ENCODE peak calls at places on chromosomes 1 and 21, in six cellular contexts. One of them, this sample, is unnamed.

GRCh38 chr1:154329551-154330131 is 4.3 kb downstream of the ATP8B2 start:
- DNase-seq in heart right ventricle: no peak
- DNase-seq in CD8-positive, alpha-beta T cell: no peak
- DNase-seq in sigmoid colon: no peak
- DNase-seq in testis: peak; percentile 77
- DNase-seq in spleen: no peak
- DNase-seq in this sample: no peak

GRCh38 chr1:3014443-3015268 is 6.6 kb upstream of the ACTRT2 start:
- DNase-seq in spleen: peak; percentile 37
- DNase-seq in testis: no peak
- DNase-seq in heart right ventricle: no peak
- DNase-seq in CD8-positive, alpha-beta T cell: no peak
- DNase-seq in sigmoid colon: peak; percentile 34
- DNase-seq in this sample: no peak

GRCh38 chr1:161200421-161200991 is 1.7 kb upstream of the ADAMTS4 start:
- DNase-seq in heart right ventricle: no peak
- DNase-seq in testis: no peak
- DNase-seq in CD8-positive, alpha-beta T cell: no peak
- DNase-seq in sigmoid colon: no peak
- DNase-seq in spleen: peak; percentile 77
- DNase-seq in this sample: no peak

GRCh38 chr1:89759036-89759435 is 61.8 kb upstream of the LRRC8D start:
- DNase-seq in testis: no peak
- DNase-seq in CD8-positive, alpha-beta T cell: no peak
- DNase-seq in sigmoid colon: no peak
- DNase-seq in heart right ventricle: no peak
- DNase-seq in spleen: no peak
- DNase-seq in this sample: no peak

GRCh38 chr1:18734001-18734400 is 103.4 kb downstream of the PAX7 start:
- DNase-seq in CD8-positive, alpha-beta T cell: no peak
- DNase-seq in testis: no peak
- DNase-seq in sigmoid colon: no peak
- DNase-seq in spleen: peak; percentile 61
- DNase-seq in heart right ventricle: no peak
- DNase-seq in this sample: no peak

GRCh38 chr1:28886731-28887417 is 27.5 kb upstream of the EPB41 start:
- DNase-seq in heart right ventricle: peak; percentile 86
- DNase-seq in testis: peak; percentile 89
- DNase-seq in sigmoid colon: peak; percentile 90
- DNase-seq in spleen: peak; percentile 97
- DNase-seq in CD8-positive, alpha-beta T cell: peak; percentile 87
- DNase-seq in this sample: peak; percentile 38

GRCh38 chr1:24077278-24077978 is 34.5 kb downstream of the MYOM3 start:
- DNase-seq in testis: no peak
- DNase-seq in CD8-positive, alpha-beta T cell: no peak
- DNase-seq in sigmoid colon: no peak
- DNase-seq in spleen: no peak
- DNase-seq in heart right ventricle: peak; percentile 37
- DNase-seq in this sample: no peak

GRCh38 chr1:83055391-83056170 is 943.4 kb downstream of the TTLL7 start:
- DNase-seq in CD8-positive, alpha-beta T cell: no peak
- DNase-seq in spleen: no peak
- DNase-seq in sigmoid colon: no peak
- DNase-seq in testis: no peak
- DNase-seq in heart right ventricle: no peak
- DNase-seq in this sample: no peak

GRCh38 chr1:31848381-31848897 is 32.6 kb upstream of the SPOCD1 start:
- DNase-seq in testis: no peak
- DNase-seq in spleen: peak; percentile 82
- DNase-seq in sigmoid colon: peak; percentile 26
- DNase-seq in heart right ventricle: no peak
- DNase-seq in CD8-positive, alpha-beta T cell: peak; percentile 44
- DNase-seq in this sample: no peak

GRCh38 chr1:33342041-33342723 is 21.3 kb upstream of the A3GALT2 start:
- DNase-seq in spleen: no peak
- DNase-seq in sigmoid colon: peak; percentile 93
- DNase-seq in heart right ventricle: peak; percentile 58
- DNase-seq in testis: peak; percentile 56
- DNase-seq in CD8-positive, alpha-beta T cell: no peak
- DNase-seq in this sample: no peak

GRCh38 chr1:154427173-154428139 is 22.3 kb downstream of the IL6R start:
- DNase-seq in heart right ventricle: peak; percentile 73
- DNase-seq in CD8-positive, alpha-beta T cell: no peak
- DNase-seq in testis: peak; percentile 89
- DNase-seq in spleen: no peak
- DNase-seq in sigmoid colon: peak; percentile 95
- DNase-seq in this sample: no peak

GRCh38 chr1:1889847-1890505 is 911 bp downstream of the GNB1 start:
- DNase-seq in sigmoid colon: no peak
- DNase-seq in CD8-positive, alpha-beta T cell: peak; percentile 34
- DNase-seq in testis: peak; percentile 48
- DNase-seq in heart right ventricle: peak; percentile 70
- DNase-seq in spleen: peak; percentile 95
- DNase-seq in this sample: no peak

GRCh38 chr1:227901906-227902640 is 45.7 kb downstream of the WNT9A start:
- DNase-seq in testis: no peak
- DNase-seq in CD8-positive, alpha-beta T cell: no peak
- DNase-seq in heart right ventricle: peak; percentile 5
- DNase-seq in spleen: peak; percentile 69
- DNase-seq in sigmoid colon: peak; percentile 45
- DNase-seq in this sample: no peak

GRCh38 chr1:59631561-59631960 is 183.2 kb upstream of the HOOK1 start:
- DNase-seq in CD8-positive, alpha-beta T cell: no peak
- DNase-seq in sigmoid colon: no peak
- DNase-seq in testis: no peak
- DNase-seq in heart right ventricle: no peak
- DNase-seq in spleen: no peak
- DNase-seq in this sample: no peak

GRCh38 chr1:205240118-205240517 is 12.4 kb downstream of the TMCC2 start:
- DNase-seq in spleen: no peak
- DNase-seq in CD8-positive, alpha-beta T cell: no peak
- DNase-seq in sigmoid colon: no peak
- DNase-seq in testis: no peak
- DNase-seq in heart right ventricle: no peak
- DNase-seq in this sample: no peak

DNA sequence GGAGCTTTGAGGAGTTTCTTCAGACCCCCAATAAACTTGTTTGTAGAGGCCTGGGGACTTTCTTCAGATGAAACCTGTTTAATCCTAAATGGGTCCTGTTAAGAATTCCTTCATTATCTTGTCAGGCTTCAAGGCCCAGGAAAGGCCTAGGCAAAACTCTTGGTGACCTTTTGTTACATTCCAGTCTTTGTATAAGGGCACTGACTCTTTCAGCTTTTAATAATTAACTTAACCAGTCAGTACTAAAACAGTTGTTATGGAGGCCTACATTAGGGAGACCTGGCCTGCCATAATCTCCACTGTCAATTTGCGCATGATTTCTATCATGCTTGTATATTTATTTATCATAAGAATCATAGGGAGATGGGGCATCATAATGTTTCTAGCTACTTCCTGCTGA is 110.2 kb downstream of the FCRL5 start:
- DNase-seq in CD8-positive, alpha-beta T cell: no peak
- DNase-seq in sigmoid colon: no peak
- DNase-seq in heart right ventricle: no peak
- DNase-seq in testis: no peak
- DNase-seq in spleen: no peak
- DNase-seq in this sample: no peak
- H3K27ac ChIP-seq in CD8-positive, alpha-beta T cell: no peak overlapping the region
- H3K27ac ChIP-seq in sigmoid colon: no peak overlapping the region
- H3K27ac ChIP-seq in heart right ventricle: no peak overlapping the region
- H3K27ac ChIP-seq in testis: no peak overlapping the region
- H3K27ac ChIP-seq in spleen: no peak overlapping the region
- H3K27ac ChIP-seq in this sample: no peak overlapping the region

GRCh38 chr1:163875214-163875926 is 553.6 kb downstream of the NUF2 start:
- DNase-seq in heart right ventricle: peak; percentile 18
- DNase-seq in sigmoid colon: peak; percentile 79
- DNase-seq in CD8-positive, alpha-beta T cell: no peak
- DNase-seq in spleen: no peak
- DNase-seq in testis: no peak
- DNase-seq in this sample: no peak

GRCh38 chr1:163872067-163872466 is 550.3 kb downstream of the NUF2 start:
- DNase-seq in heart right ventricle: no peak
- DNase-seq in testis: no peak
- DNase-seq in CD8-positive, alpha-beta T cell: no peak
- DNase-seq in sigmoid colon: no peak
- DNase-seq in spleen: no peak
- DNase-seq in this sample: no peak

GRCh38 chr1:163876546-163876945 is 554.8 kb downstream of the NUF2 start:
- DNase-seq in heart right ventricle: no peak
- DNase-seq in CD8-positive, alpha-beta T cell: no peak
- DNase-seq in testis: no peak
- DNase-seq in spleen: no peak
- DNase-seq in sigmoid colon: no peak
- DNase-seq in this sample: no peak

GRCh38 chr1:163875927-163876320 is 554.2 kb downstream of the NUF2 start:
- DNase-seq in testis: no peak
- DNase-seq in sigmoid colon: no peak
- DNase-seq in CD8-positive, alpha-beta T cell: no peak
- DNase-seq in heart right ventricle: no peak
- DNase-seq in spleen: no peak
- DNase-seq in this sample: no peak

GRCh38 chr1:163874070-163874469 is 552.3 kb downstream of the NUF2 start:
- DNase-seq in sigmoid colon: no peak
- DNase-seq in testis: no peak
- DNase-seq in CD8-positive, alpha-beta T cell: no peak
- DNase-seq in spleen: no peak
- DNase-seq in heart right ventricle: no peak
- DNase-seq in this sample: no peak
- TF ChIP-seq CTCF in sigmoid colon: no peak
- TF ChIP-seq CTCF in testis: peak; percentile 24
- TF ChIP-seq CTCF in CD8-positive, alpha-beta T cell: no peak
- TF ChIP-seq CTCF in spleen: no peak
- TF ChIP-seq CTCF in heart right ventricle: no peak
- TF ChIP-seq CTCF in this sample: no peak

GRCh38 chr21:16473965-16474364 is 744.2 kb downstream of the USP25 start:
- DNase-seq in spleen: no peak
- DNase-seq in heart right ventricle: no peak
- DNase-seq in testis: peak; percentile 37
- DNase-seq in sigmoid colon: no peak
- DNase-seq in CD8-positive, alpha-beta T cell: no peak
- DNase-seq in this sample: no peak

DNA sequence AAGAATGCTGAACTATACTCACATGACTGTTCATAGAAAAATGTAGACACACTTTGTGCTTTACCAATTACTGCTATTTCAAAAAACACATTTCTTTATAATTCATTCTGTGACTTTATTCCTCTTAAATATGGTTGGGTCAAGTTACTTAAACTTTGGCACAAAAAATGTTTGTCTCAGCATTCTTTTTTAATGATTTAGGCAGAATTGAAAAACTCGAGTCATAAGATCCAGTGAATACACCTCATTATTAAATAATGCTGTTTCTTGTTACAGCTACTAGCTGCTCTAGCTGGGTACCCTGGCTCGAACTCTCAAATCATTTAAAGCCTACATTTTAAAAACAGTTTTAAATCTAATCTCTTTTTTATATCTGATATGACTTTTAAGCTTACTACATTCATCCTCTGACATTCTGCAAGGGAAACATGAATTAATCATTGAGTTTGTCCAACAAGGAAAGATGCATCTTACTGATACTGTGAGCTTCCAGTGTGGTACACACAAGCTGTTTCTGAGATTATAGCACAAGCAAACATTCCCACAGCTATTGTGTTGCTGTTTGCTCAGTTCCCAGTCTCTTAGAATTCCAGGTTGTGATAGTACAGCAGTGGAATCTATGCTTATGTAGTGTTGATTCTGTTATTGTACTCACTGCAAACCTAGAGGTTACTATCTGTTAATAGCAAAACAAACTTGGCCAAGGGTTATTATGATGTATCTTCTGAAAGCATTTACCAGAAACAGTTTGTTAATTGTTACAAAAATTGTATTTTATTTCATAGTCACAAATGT is 746.5 kb downstream of the USP25 start:
- DNase-seq in testis: no peak
- DNase-seq in sigmoid colon: no peak
- DNase-seq in CD8-positive, alpha-beta T cell: no peak
- DNase-seq in spleen: no peak
- DNase-seq in heart right ventricle: no peak
- DNase-seq in this sample: no peak
- H3K27ac ChIP-seq in testis: no peak overlapping the region
- H3K27ac ChIP-seq in sigmoid colon: no peak overlapping the region
- H3K27ac ChIP-seq in CD8-positive, alpha-beta T cell: no peak overlapping the region
- H3K27ac ChIP-seq in spleen: no peak overlapping the region
- H3K27ac ChIP-seq in heart right ventricle: peak overlapping the region; percentile 35
- H3K27ac ChIP-seq in this sample: peak overlapping the region; percentile 25

GRCh38 chr1:7224644-7225043 is 439.4 kb downstream of the CAMTA1 start:
- DNase-seq in testis: no peak
- DNase-seq in heart right ventricle: peak; percentile 26
- DNase-seq in sigmoid colon: no peak
- DNase-seq in spleen: peak; percentile 50
- DNase-seq in CD8-positive, alpha-beta T cell: no peak
- DNase-seq in this sample: no peak
- TF ChIP-seq CTCF in testis: no peak
- TF ChIP-seq CTCF in heart right ventricle: peak; percentile 29
- TF ChIP-seq CTCF in sigmoid colon: no peak
- TF ChIP-seq CTCF in spleen: no peak
- TF ChIP-seq CTCF in CD8-positive, alpha-beta T cell: no peak
- TF ChIP-seq CTCF in this sample: no peak

GRCh38 chr1:170727953-170728352 is 64.0 kb downstream of the PRRX1 start:
- DNase-seq in CD8-positive, alpha-beta T cell: no peak
- DNase-seq in sigmoid colon: no peak
- DNase-seq in heart right ventricle: no peak
- DNase-seq in testis: no peak
- DNase-seq in spleen: no peak
- DNase-seq in this sample: no peak
- H3K27ac ChIP-seq in CD8-positive, alpha-beta T cell: no peak overlapping the region
- H3K27ac ChIP-seq in sigmoid colon: no peak overlapping the region
- H3K27ac ChIP-seq in heart right ventricle: no peak overlapping the region
- H3K27ac ChIP-seq in testis: no peak overlapping the region
- H3K27ac ChIP-seq in spleen: no peak overlapping the region
- H3K27ac ChIP-seq in this sample: no peak overlapping the region

GRCh38 chr1:77899647-77900320 is 11.4 kb downstream of the NEXN start:
- DNase-seq in testis: no peak
- DNase-seq in CD8-positive, alpha-beta T cell: no peak
- DNase-seq in heart right ventricle: no peak
- DNase-seq in sigmoid colon: no peak
- DNase-seq in spleen: no peak
- DNase-seq in this sample: no peak

GRCh38 chr1:77905603-77906002 is 17.2 kb downstream of the NEXN start:
- DNase-seq in spleen: no peak
- DNase-seq in sigmoid colon: no peak
- DNase-seq in testis: no peak
- DNase-seq in heart right ventricle: no peak
- DNase-seq in CD8-positive, alpha-beta T cell: no peak
- DNase-seq in this sample: no peak

GRCh38 chr1:77906146-77906545 is 17.7 kb downstream of the NEXN start:
- DNase-seq in testis: no peak
- DNase-seq in spleen: no peak
- DNase-seq in heart right ventricle: no peak
- DNase-seq in CD8-positive, alpha-beta T cell: no peak
- DNase-seq in sigmoid colon: no peak
- DNase-seq in this sample: no peak

GRCh38 chr1:77906624-77907023 is 18.2 kb downstream of the NEXN start:
- DNase-seq in spleen: no peak
- DNase-seq in sigmoid colon: no peak
- DNase-seq in heart right ventricle: no peak
- DNase-seq in testis: no peak
- DNase-seq in CD8-positive, alpha-beta T cell: no peak
- DNase-seq in this sample: no peak

GRCh38 chr1:77900687-77901293 is 12.4 kb downstream of the NEXN start:
- DNase-seq in CD8-positive, alpha-beta T cell: no peak
- DNase-seq in testis: peak; percentile 33
- DNase-seq in sigmoid colon: no peak
- DNase-seq in spleen: no peak
- DNase-seq in heart right ventricle: no peak
- DNase-seq in this sample: no peak
- TF ChIP-seq CTCF in CD8-positive, alpha-beta T cell: peak; percentile 41
- TF ChIP-seq CTCF in testis: peak; percentile 47
- TF ChIP-seq CTCF in sigmoid colon: peak; percentile 68
- TF ChIP-seq CTCF in spleen: peak; percentile 34
- TF ChIP-seq CTCF in heart right ventricle: peak; percentile 70
- TF ChIP-seq CTCF in this sample: no peak

This sample was measured in esophagus squamous epithelium.